ENCODE peak calls at places on chromosomes 11 and 22, in six cellular contexts. One of them, this sample, is unnamed.

GRCh38 chr11:69944146-69944795 is 125.1 kb upstream of the FGF3 start:
- DNase-seq in activated T-cell treated with anti-CD3 and anti-CD28 coated beads for 1 hour: no peak
- DNase-seq in heart right ventricle: peak; percentile 10
- DNase-seq in stimulated activated CD4-positive, alpha-beta T cell treated with anti-CD3 and anti-CD28 coated beads, TNF-alpha, amount 100 ng/mL, for 1 hour: no peak
- DNase-seq in GOT3: no peak
- DNase-seq in body of pancreas: no peak
- DNase-seq in this sample: no peak

GRCh38 chr11:37511425-37511933 is 913.4 kb upstream of the RAG2 start:
- DNase-seq in stimulated activated CD4-positive, alpha-beta T cell treated with anti-CD3 and anti-CD28 coated beads, TNF-alpha, amount 100 ng/mL, for 1 hour: no peak
- DNase-seq in body of pancreas: no peak
- DNase-seq in GOT3: no peak
- DNase-seq in heart right ventricle: no peak
- DNase-seq in activated T-cell treated with anti-CD3 and anti-CD28 coated beads for 1 hour: no peak
- DNase-seq in this sample: no peak

GRCh38 chr11:128323381-128323780 is 264.0 kb downstream of the ETS1 start:
- DNase-seq in body of pancreas: no peak
- DNase-seq in activated T-cell treated with anti-CD3 and anti-CD28 coated beads for 1 hour: no peak
- DNase-seq in heart right ventricle: no peak
- DNase-seq in stimulated activated CD4-positive, alpha-beta T cell treated with anti-CD3 and anti-CD28 coated beads, TNF-alpha, amount 100 ng/mL, for 1 hour: no peak
- DNase-seq in GOT3: no peak
- DNase-seq in this sample: no peak

GRCh38 chr11:89168396-89168795 is 9.3 kb upstream of the TYR start:
- DNase-seq in body of pancreas: no peak
- DNase-seq in GOT3: no peak
- DNase-seq in activated T-cell treated with anti-CD3 and anti-CD28 coated beads for 1 hour: no peak
- DNase-seq in heart right ventricle: no peak
- DNase-seq in stimulated activated CD4-positive, alpha-beta T cell treated with anti-CD3 and anti-CD28 coated beads, TNF-alpha, amount 100 ng/mL, for 1 hour: no peak
- DNase-seq in this sample: no peak

GRCh38 chr22:42188808-42189447 is 58.3 kb upstream of the CYP2D6 start:
- DNase-seq in heart right ventricle: no peak
- DNase-seq in GOT3: no peak
- DNase-seq in stimulated activated CD4-positive, alpha-beta T cell treated with anti-CD3 and anti-CD28 coated beads, TNF-alpha, amount 100 ng/mL, for 1 hour: no peak
- DNase-seq in activated T-cell treated with anti-CD3 and anti-CD28 coated beads for 1 hour: no peak
- DNase-seq in body of pancreas: no peak
- DNase-seq in this sample: no peak

GRCh38 chr11:64305075-64305690 is at the start of gene ESRRA:
- DNase-seq in activated T-cell treated with anti-CD3 and anti-CD28 coated beads for 1 hour: peak; percentile 100
- DNase-seq in stimulated activated CD4-positive, alpha-beta T cell treated with anti-CD3 and anti-CD28 coated beads, TNF-alpha, amount 100 ng/mL, for 1 hour: peak; percentile 99
- DNase-seq in GOT3: peak; percentile 97
- DNase-seq in body of pancreas: peak; percentile 100
- DNase-seq in heart right ventricle: peak; percentile 100
- DNase-seq in this sample: peak; percentile 100

GRCh38 chr11:78011301-78011700 is 11.8 kb downstream of the KCTD14 start:
- DNase-seq in activated T-cell treated with anti-CD3 and anti-CD28 coated beads for 1 hour: no peak
- DNase-seq in body of pancreas: no peak
- DNase-seq in heart right ventricle: no peak
- DNase-seq in stimulated activated CD4-positive, alpha-beta T cell treated with anti-CD3 and anti-CD28 coated beads, TNF-alpha, amount 100 ng/mL, for 1 hour: no peak
- DNase-seq in GOT3: no peak
- DNase-seq in this sample: no peak

GRCh38 chr11:126328938-126329643 is 25.2 kb downstream of the DCPS start:
- DNase-seq in heart right ventricle: no peak
- DNase-seq in GOT3: no peak
- DNase-seq in activated T-cell treated with anti-CD3 and anti-CD28 coated beads for 1 hour: no peak
- DNase-seq in stimulated activated CD4-positive, alpha-beta T cell treated with anti-CD3 and anti-CD28 coated beads, TNF-alpha, amount 100 ng/mL, for 1 hour: no peak
- DNase-seq in body of pancreas: no peak
- DNase-seq in this sample: peak; percentile 56

GRCh38 chr22:44191036-44191454 is 10.3 kb downstream of the PARVG start:
- DNase-seq in stimulated activated CD4-positive, alpha-beta T cell treated with anti-CD3 and anti-CD28 coated beads, TNF-alpha, amount 100 ng/mL, for 1 hour: no peak
- DNase-seq in body of pancreas: no peak
- DNase-seq in heart right ventricle: no peak
- DNase-seq in activated T-cell treated with anti-CD3 and anti-CD28 coated beads for 1 hour: no peak
- DNase-seq in GOT3: no peak
- DNase-seq in this sample: no peak

GRCh38 chr22:25950101-25950500 is 208.1 kb downstream of the MYO18B start:
- DNase-seq in activated T-cell treated with anti-CD3 and anti-CD28 coated beads for 1 hour: no peak
- DNase-seq in stimulated activated CD4-positive, alpha-beta T cell treated with anti-CD3 and anti-CD28 coated beads, TNF-alpha, amount 100 ng/mL, for 1 hour: no peak
- DNase-seq in body of pancreas: no peak
- DNase-seq in heart right ventricle: no peak
- DNase-seq in GOT3: no peak
- DNase-seq in this sample: no peak

This sample was measured in right lobe of liver.